ENCODE peak calls at places on chromosomes 16 and 17, in six cellular contexts. One of them, this sample, is unnamed.

GRCh38 chr16:84839054-84839453 is 19.3 kb downstream of the CRISPLD2 start:
- DNase-seq in frontal cortex: no peak
- DNase-seq in activated gamma-delta T cell treated with Interleukin-2 at 50 U/mL for 16 hours: no peak
- DNase-seq in NCI-H2081 treated with DMSO at 0.1 percent for 48 hours: no peak
- DNase-seq in HT-29: no peak
- DNase-seq in iris pigment epithelial cell: peak
- DNase-seq in this sample: no peak

GRCh38 chr17:13635951-13636350 is 34.2 kb upstream of the HS3ST3A1 start:
- DNase-seq in frontal cortex: no peak
- DNase-seq in iris pigment epithelial cell: peak
- DNase-seq in NCI-H2081 treated with DMSO at 0.1 percent for 48 hours: no peak
- DNase-seq in HT-29: no peak
- DNase-seq in activated gamma-delta T cell treated with Interleukin-2 at 50 U/mL for 16 hours: no peak
- DNase-seq in this sample: no peak

GRCh38 chr17:28480278-28480677 is 6.8 kb downstream of the SLC13A2 start:
- DNase-seq in frontal cortex: no peak
- DNase-seq in NCI-H2081 treated with DMSO at 0.1 percent for 48 hours: no peak
- DNase-seq in HT-29: no peak
- DNase-seq in iris pigment epithelial cell: no peak
- DNase-seq in activated gamma-delta T cell treated with Interleukin-2 at 50 U/mL for 16 hours: no peak
- DNase-seq in this sample: no peak

GRCh38 chr16:57611184-57611583 is 17.2 kb upstream of the ADGRG1 start:
- DNase-seq in iris pigment epithelial cell: peak
- DNase-seq in HT-29: no peak
- DNase-seq in activated gamma-delta T cell treated with Interleukin-2 at 50 U/mL for 16 hours: no peak
- DNase-seq in NCI-H2081 treated with DMSO at 0.1 percent for 48 hours: no peak
- DNase-seq in frontal cortex: no peak
- DNase-seq in this sample: no peak

GRCh38 chr17:31494259-31495048 is 103.0 kb downstream of the RAB11FIP4 start:
- DNase-seq in activated gamma-delta T cell treated with Interleukin-2 at 50 U/mL for 16 hours: peak
- DNase-seq in NCI-H2081 treated with DMSO at 0.1 percent for 48 hours: no peak
- DNase-seq in HT-29: peak
- DNase-seq in frontal cortex: no peak
- DNase-seq in iris pigment epithelial cell: no peak
- DNase-seq in this sample: peak

GRCh38 chr17:7912927-7913524 is 3.1 kb downstream of the RNF227 start:
- DNase-seq in activated gamma-delta T cell treated with Interleukin-2 at 50 U/mL for 16 hours: peak
- DNase-seq in NCI-H2081 treated with DMSO at 0.1 percent for 48 hours: no peak
- DNase-seq in frontal cortex: peak
- DNase-seq in iris pigment epithelial cell: peak
- DNase-seq in HT-29: peak
- DNase-seq in this sample: no peak

GRCh38 chr16:13915033-13915635 is 4.8 kb upstream of the ERCC4 start:
- DNase-seq in NCI-H2081 treated with DMSO at 0.1 percent for 48 hours: no peak
- DNase-seq in HT-29: no peak
- DNase-seq in activated gamma-delta T cell treated with Interleukin-2 at 50 U/mL for 16 hours: no peak
- DNase-seq in frontal cortex: no peak
- DNase-seq in iris pigment epithelial cell: no peak
- DNase-seq in this sample: no peak

GRCh38 chr17:6286239-6286638 is 148.7 kb downstream of the AIPL1 start:
- DNase-seq in iris pigment epithelial cell: no peak
- DNase-seq in activated gamma-delta T cell treated with Interleukin-2 at 50 U/mL for 16 hours: no peak
- DNase-seq in NCI-H2081 treated with DMSO at 0.1 percent for 48 hours: no peak
- DNase-seq in frontal cortex: no peak
- DNase-seq in HT-29: peak
- DNase-seq in this sample: no peak

GRCh38 chr16:4136229-4136813 is 20.1 kb upstream of the ADCY9 start:
- DNase-seq in iris pigment epithelial cell: no peak
- DNase-seq in activated gamma-delta T cell treated with Interleukin-2 at 50 U/mL for 16 hours: no peak
- DNase-seq in NCI-H2081 treated with DMSO at 0.1 percent for 48 hours: no peak
- DNase-seq in frontal cortex: no peak
- DNase-seq in HT-29: peak
- DNase-seq in this sample: no peak

GRCh38 chr17:81537856-81538555 is 9.8 kb downstream of the FSCN2 start:
- DNase-seq in iris pigment epithelial cell: no peak
- DNase-seq in activated gamma-delta T cell treated with Interleukin-2 at 50 U/mL for 16 hours: no peak
- DNase-seq in frontal cortex: no peak
- DNase-seq in NCI-H2081 treated with DMSO at 0.1 percent for 48 hours: peak
- DNase-seq in HT-29: no peak
- DNase-seq in this sample: no peak

GRCh38 chr16:66369055-66369592 is 2.6 kb downstream of the CDH5 start:
- DNase-seq in frontal cortex: no peak
- DNase-seq in activated gamma-delta T cell treated with Interleukin-2 at 50 U/mL for 16 hours: no peak
- DNase-seq in iris pigment epithelial cell: no peak
- DNase-seq in HT-29: no peak
- DNase-seq in NCI-H2081 treated with DMSO at 0.1 percent for 48 hours: no peak
- DNase-seq in this sample: no peak

GRCh38 chr16:49620158-49620867 is 235.6 kb downstream of the ZNF423 start:
- DNase-seq in activated gamma-delta T cell treated with Interleukin-2 at 50 U/mL for 16 hours: no peak
- DNase-seq in HT-29: peak
- DNase-seq in iris pigment epithelial cell: peak
- DNase-seq in frontal cortex: no peak
- DNase-seq in NCI-H2081 treated with DMSO at 0.1 percent for 48 hours: no peak
- DNase-seq in this sample: no peak

GRCh38 chr16:69107311-69107962 is 2.0 kb downstream of the HAS3 start:
- DNase-seq in activated gamma-delta T cell treated with Interleukin-2 at 50 U/mL for 16 hours: no peak
- DNase-seq in frontal cortex: peak
- DNase-seq in HT-29: no peak
- DNase-seq in NCI-H2081 treated with DMSO at 0.1 percent for 48 hours: no peak
- DNase-seq in iris pigment epithelial cell: no peak
- DNase-seq in this sample: no peak

GRCh38 chr16:48498761-48499600 is 111.0 kb downstream of the N4BP1 start:
- DNase-seq in NCI-H2081 treated with DMSO at 0.1 percent for 48 hours: no peak
- DNase-seq in activated gamma-delta T cell treated with Interleukin-2 at 50 U/mL for 16 hours: no peak
- DNase-seq in frontal cortex: no peak
- DNase-seq in iris pigment epithelial cell: peak
- DNase-seq in HT-29: no peak
- DNase-seq in this sample: no peak

GRCh38 chr17:36851230-36851629 is 86.0 kb upstream of the LHX1 start:
- DNase-seq in frontal cortex: no peak
- DNase-seq in activated gamma-delta T cell treated with Interleukin-2 at 50 U/mL for 16 hours: no peak
- DNase-seq in NCI-H2081 treated with DMSO at 0.1 percent for 48 hours: no peak
- DNase-seq in iris pigment epithelial cell: peak
- DNase-seq in HT-29: no peak
- DNase-seq in this sample: no peak

GRCh38 chr16:84423416-84423837 is 55.1 kb downstream of the ATP2C2 start:
- DNase-seq in frontal cortex: no peak
- DNase-seq in iris pigment epithelial cell: peak
- DNase-seq in HT-29: peak
- DNase-seq in NCI-H2081 treated with DMSO at 0.1 percent for 48 hours: no peak
- DNase-seq in activated gamma-delta T cell treated with Interleukin-2 at 50 U/mL for 16 hours: no peak
- DNase-seq in this sample: no peak

GRCh38 chr17:64786337-64786736 is 124.2 kb upstream of the SMURF2 start:
- DNase-seq in HT-29: peak
- DNase-seq in frontal cortex: no peak
- DNase-seq in NCI-H2081 treated with DMSO at 0.1 percent for 48 hours: no peak
- DNase-seq in iris pigment epithelial cell: no peak
- DNase-seq in activated gamma-delta T cell treated with Interleukin-2 at 50 U/mL for 16 hours: no peak
- DNase-seq in this sample: no peak

GRCh38 chr17:70037498-70037897 is 37.5 kb upstream of the KCNJ16 start:
- DNase-seq in iris pigment epithelial cell: no peak
- DNase-seq in activated gamma-delta T cell treated with Interleukin-2 at 50 U/mL for 16 hours: no peak
- DNase-seq in HT-29: no peak
- DNase-seq in NCI-H2081 treated with DMSO at 0.1 percent for 48 hours: no peak
- DNase-seq in frontal cortex: no peak
- DNase-seq in this sample: no peak

GRCh38 chr16:57628008-57628781 is at the start of gene ADGRG1:
- DNase-seq in HT-29: peak
- DNase-seq in activated gamma-delta T cell treated with Interleukin-2 at 50 U/mL for 16 hours: no peak
- DNase-seq in iris pigment epithelial cell: peak
- DNase-seq in frontal cortex: peak
- DNase-seq in NCI-H2081 treated with DMSO at 0.1 percent for 48 hours: no peak
- DNase-seq in this sample: no peak

GRCh38 chr17:18246880-18247612 is 11.5 kb downstream of the FLII start:
- DNase-seq in NCI-H2081 treated with DMSO at 0.1 percent for 48 hours: no peak
- DNase-seq in HT-29: peak
- DNase-seq in iris pigment epithelial cell: peak
- DNase-seq in activated gamma-delta T cell treated with Interleukin-2 at 50 U/mL for 16 hours: no peak
- DNase-seq in frontal cortex: peak
- DNase-seq in this sample: no peak

GRCh38 chr17:58338907-58339774 is 10.5 kb upstream of the TSPOAP1 start:
- DNase-seq in iris pigment epithelial cell: peak
- DNase-seq in HT-29: peak
- DNase-seq in frontal cortex: no peak
- DNase-seq in NCI-H2081 treated with DMSO at 0.1 percent for 48 hours: no peak
- DNase-seq in activated gamma-delta T cell treated with Interleukin-2 at 50 U/mL for 16 hours: no peak
- DNase-seq in this sample: no peak

GRCh38 chr17:21209511-21210175 is 4.3 kb downstream of the TMEM11 start:
- DNase-seq in HT-29: no peak
- DNase-seq in iris pigment epithelial cell: no peak
- DNase-seq in NCI-H2081 treated with DMSO at 0.1 percent for 48 hours: no peak
- DNase-seq in activated gamma-delta T cell treated with Interleukin-2 at 50 U/mL for 16 hours: no peak
- DNase-seq in frontal cortex: no peak
- DNase-seq in this sample: no peak